ENCODE peak calls at places on chromosome 1, in four cellular contexts. A, L, P and I are unnamed samples.

GRCh38 chr1:8571200-8571984 is 246.0 kb downstream of the RERE start:
- DNase-seq in A (no peak), L (no peak), P (no peak), I (peak)

GRCh38 chr1:162677607-162678371 is 45.5 kb downstream of the DDR2 start:
- DNase-seq in A (no peak), L (no peak), P (no peak), I (no peak)

GRCh38 chr1:242454262-242455051 is 70.0 kb downstream of the PLD5 start:
- DNase-seq in A (no peak), L (no peak), P (peak), I (peak)

GRCh38 chr1:114216431-114217173 is 62.9 kb upstream of the SYT6 start:
- DNase-seq in A (no peak), L (no peak), P (peak), I (no peak)

GRCh38 chr1:154081386-154082126 is 73.3 kb downstream of the NUP210L start:
- DNase-seq in A (no peak), L (no peak), P (no peak), I (no peak)

GRCh38 chr1:44723064-44723463 is 7.9 kb downstream of the RNU5D-1 start:
- DNase-seq in A (no peak), L (no peak), P (no peak), I (no peak)

GRCh38 chr1:218665216-218665615 is 320.1 kb downstream of the TGFB2 start:
- DNase-seq in A (no peak), L (no peak), P (no peak), I (peak)

GRCh38 chr1:91889717-91890459 is 3.9 kb upstream of the TGFBR3 start:
- DNase-seq in A (no peak), L (no peak), P (no peak), I (peak)

GRCh38 chr1:201217146-201217545 is 26.5 kb downstream of the IGFN1 start:
- DNase-seq in A (no peak), L (no peak), P (no peak), I (no peak)

GRCh38 chr1:52727114-52727586 is 897 bp downstream of the ZYG11B start:
- DNase-seq in A (no peak), L (peak), P (peak), I (peak)

GRCh38 chr1:52904590-52905375 is 16.8 kb downstream of the ECHDC2 start:
- DNase-seq in A (no peak), L (peak), P (no peak), I (peak)

GRCh38 chr1:205017036-205017435 is 26.0 kb upstream of the CNTN2 start:
- DNase-seq in A (no peak), L (no peak), P (no peak), I (no peak)

GRCh38 chr1:246576709-246577032 is 10.4 kb downstream of the CNST start:
- DNase-seq in A (no peak), L (no peak), P (no peak), I (peak)

GRCh38 chr1:156625436-156626078 is 6.3 kb downstream of the HAPLN2 start:
- DNase-seq in A (no peak), L (peak), P (peak), I (peak)

GRCh38 chr1:44276006-44276405 is 62.7 kb downstream of the DMAP1 start:
- DNase-seq in A (no peak), L (no peak), P (no peak), I (no peak)

GRCh38 chr1:78650114-78650513 is 483 bp downstream of the IFI44 start:
- DNase-seq in A (no peak), L (no peak), P (peak), I (peak)

GRCh38 chr1:178011101-178011828 is 41.4 kb upstream of the SEC16B start:
- DNase-seq in A (no peak), L (no peak), P (no peak), I (no peak)

GRCh38 chr1:40936878-40937484 is 42.5 kb upstream of the CTPS1 start:
- DNase-seq in A (peak), L (no peak), P (no peak), I (no peak)

GRCh38 chr1:167911413-167911812 is 2.5 kb downstream of the ADCY10 start:
- DNase-seq in A (no peak), L (no peak), P (no peak), I (no peak)

GRCh38 chr1:46581685-46582455 is 22.2 kb downstream of the MKNK1 start:
- DNase-seq in A (no peak), L (no peak), P (no peak), I (no peak)

GRCh38 chr1:119935915-119936314 is 39.6 kb upstream of the ADAM30 start:
- DNase-seq in A (no peak), L (no peak), P (no peak), I (no peak)

GRCh38 chr1:29793101-29793546 is 556.8 kb downstream of the PTPRU start:
- DNase-seq in A (peak), L (peak), P (peak), I (peak)

GRCh38 chr1:204409111-204409510 is 2.5 kb downstream of the PPP1R15B start:
- DNase-seq in A (no peak), L (no peak), P (no peak), I (no peak)

GRCh38 chr1:74396462-74396861 is 115.9 kb downstream of the LRRC53 start:
- DNase-seq in A (no peak), L (no peak), P (no peak), I (no peak)